ENCODE peak calls at places on chromosomes 12 and 14, in ten cellular contexts. Z is Peyer's patch, G is adrenal gland, C is heart right ventricle, B is fibroblast of lung, V is transverse colon, D is testis, I is astrocyte, Y is neural progenitor cell, T is aorta. X is an unnamed sample.
A peak's percentile ranks its signal among the peaks of the same experiment; 100 is the strongest.

GRCh38 chr12:645563-646071 is 17.6 kb downstream of the NINJ2 start:
- DNase-seq in C (no peak), T (no peak), B (peak; percentile 64), D (peak; percentile 93), G (peak; percentile 77), V (no peak), Z (no peak), I (peak; percentile 50), Y (no peak), X (no peak)

GRCh38 chr12:14393736-14394135 is 28.3 kb downstream of the ATF7IP start:
- DNase-seq in V (no peak), Z (no peak), D (no peak), C (no peak), B (peak; percentile 74), T (no peak), G (no peak), Y (no peak), I (peak; percentile 64), X (no peak)

GRCh38 chr12:46915082-46915481 is 89.3 kb upstream of the SLC38A4 start:
- DNase-seq in Z (no peak), G (peak; percentile 43), I (peak; percentile 92), B (peak; percentile 93), D (no peak), C (no peak), V (no peak), T (no peak), Y (no peak), X (peak; percentile 72)

GRCh38 chr12:7940906-7941305 is 4.9 kb upstream of the SLC2A3 start:
- DNase-seq in B (no peak), D (no peak), V (no peak), C (no peak), I (no peak), Y (no peak), G (no peak), T (no peak), Z (no peak), X (no peak)

GRCh38 chr12:14395059-14395778 is 29.7 kb downstream of the ATF7IP start:
- DNase-seq in C (no peak), V (no peak), G (no peak), B (no peak), T (no peak), D (no peak), Z (no peak), I (no peak), Y (no peak), X (no peak)

GRCh38 chr14:67680121-67680602 is 5.7 kb upstream of the VTI1B start:
- DNase-seq in D (no peak), G (no peak), C (no peak), Z (no peak), T (no peak), I (peak; percentile 85), B (peak; percentile 88), Y (no peak), V (no peak), X (no peak)

GRCh38 chr12:9113296-9113986 is 2.3 kb downstream of the A2M start:
- DNase-seq in I (no peak), C (no peak), D (no peak), T (no peak), G (no peak), Z (no peak), B (no peak), V (no peak), Y (no peak), X (no peak)

GRCh38 chr14:78254911-78255431 is 84.8 kb downstream of the NRXN3 start:
- DNase-seq in V (no peak), B (peak; percentile 98), I (peak; percentile 98), Y (no peak), G (no peak), C (no peak), D (no peak), T (no peak), Z (no peak), X (peak; percentile 16)

GRCh38 chr12:34600592-34601462 is 578.5 kb downstream of the ALG10 start:
- DNase-seq in C (no peak), Z (no peak), G (no peak), I (no peak), B (no peak), D (no peak), Y (no peak), V (no peak), T (peak; percentile 57), X (no peak)

GRCh38 chr14:103923863-103924262 is 4.4 kb upstream of the TDRD9 start:
- DNase-seq in T (no peak), B (no peak), Z (no peak), V (no peak), D (no peak), G (no peak), I (no peak), Y (no peak), C (peak; percentile 46), X (no peak)

GRCh38 chr14:92794961-92795360 is 856 bp downstream of the GOLGA5 start:
- DNase-seq in G (no peak), Z (no peak), V (no peak), T (no peak), C (no peak), I (no peak), D (no peak), B (no peak), Y (no peak), X (no peak)

GRCh38 chr12:54723653-54724256 is 75.6 kb upstream of the DCD start:
- DNase-seq in V (no peak), Z (no peak), G (no peak), C (no peak), D (no peak), B (peak; percentile 0), T (no peak), Y (peak; percentile 34), I (no peak), X (peak; percentile 37)

GRCh38 chr12:89492883-89493282 is 31.7 kb downstream of the GALNT4 start:
- DNase-seq in D (no peak), Y (no peak), V (peak; percentile 67), B (no peak), G (no peak), C (no peak), T (no peak), I (no peak), Z (no peak), X (no peak)

DNA sequence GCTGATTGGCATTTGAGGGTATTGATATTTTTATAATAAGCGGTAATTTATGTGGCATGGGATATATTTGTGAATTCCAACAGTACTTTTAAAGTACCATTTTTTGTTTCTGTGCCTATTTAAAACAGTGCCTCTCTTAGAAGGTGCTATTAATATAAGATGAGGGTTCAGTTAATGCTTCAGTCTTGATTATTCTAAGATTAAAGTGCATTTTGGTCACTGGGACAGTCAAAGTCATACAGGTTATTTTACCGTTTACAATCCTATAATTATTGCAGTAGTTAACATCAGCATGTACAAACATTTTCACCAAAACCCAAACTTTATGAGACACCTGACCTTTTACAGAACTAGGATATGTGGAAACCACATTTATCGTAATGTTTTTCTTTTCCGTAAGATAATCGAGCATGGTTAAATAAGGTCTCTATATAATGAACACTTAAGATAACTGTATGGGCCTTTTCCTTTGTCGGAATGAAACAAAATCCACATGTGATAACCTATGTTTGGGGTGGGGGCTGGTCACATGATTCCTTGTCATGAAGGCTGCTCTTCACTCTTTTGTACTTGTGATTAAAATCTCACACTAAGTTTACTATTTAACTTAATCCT is 37.7 kb upstream of the DNM1L start:
- DNase-seq in C (no peak), Z (no peak), G (no peak), T (no peak), I (no peak), D (no peak), B (no peak), V (no peak), Y (no peak), X (no peak)
- H3K36me3 ChIP-seq in C (peaks cover 25% of the 10 kb centered on the region), Z (peaks cover 75% of the 10 kb centered on the region), G (no peaks in the 10 kb centered on the region), T (peaks cover 6% of the 10 kb centered on the region), I (peaks cover 9% of the 10 kb centered on the region), D (no peaks in the 10 kb centered on the region), B (no peaks in the 10 kb centered on the region), V (peaks cover 41% of the 10 kb centered on the region), Y (peaks cover 17% of the 10 kb centered on the region), X (peaks cover 33% of the 10 kb centered on the region)

GRCh38 chr14:69695664-69696527 is 71.0 kb upstream of the SRSF5 start:
- DNase-seq in B (peak; percentile 65), V (peak; percentile 76), T (no peak), G (no peak), C (no peak), Y (peak; percentile 78), D (no peak), Z (peak; percentile 66), I (peak; percentile 50), X (no peak)
- H3K27ac ChIP-seq in B (no peak overlapping the region), V (peak overlapping the region; percentile 91), T (no peak overlapping the region), G (peak overlapping the region; percentile 86), C (peak overlapping the region; percentile 65), Y (peak overlapping the region; percentile 54), D (peak overlapping the region; percentile 70), Z (peak overlapping the region; percentile 89), I (no peak overlapping the region), X (no peak overlapping the region)

GRCh38 chr14:73168274-73168673 is 32.0 kb downstream of the PSEN1 start:
- DNase-seq in D (no peak), Z (no peak), B (no peak), I (no peak), G (no peak), T (no peak), Y (no peak), C (no peak), V (no peak), X (no peak)

GRCh38 chr14:73166399-73166798 is 30.1 kb downstream of the PSEN1 start:
- DNase-seq in Z (no peak), Y (no peak), I (no peak), B (no peak), D (no peak), T (no peak), C (no peak), V (no peak), G (no peak), X (no peak)

GRCh38 chr14:73170686-73171085 is 34.4 kb downstream of the PSEN1 start:
- DNase-seq in Y (no peak), G (no peak), B (no peak), Z (no peak), T (no peak), V (no peak), C (no peak), D (no peak), I (no peak), X (no peak)

GRCh38 chr14:73168691-73169090 is 32.4 kb downstream of the PSEN1 start:
- DNase-seq in I (no peak), D (no peak), T (no peak), Z (no peak), B (no peak), C (no peak), Y (no peak), G (no peak), V (no peak), X (no peak)

DNA sequence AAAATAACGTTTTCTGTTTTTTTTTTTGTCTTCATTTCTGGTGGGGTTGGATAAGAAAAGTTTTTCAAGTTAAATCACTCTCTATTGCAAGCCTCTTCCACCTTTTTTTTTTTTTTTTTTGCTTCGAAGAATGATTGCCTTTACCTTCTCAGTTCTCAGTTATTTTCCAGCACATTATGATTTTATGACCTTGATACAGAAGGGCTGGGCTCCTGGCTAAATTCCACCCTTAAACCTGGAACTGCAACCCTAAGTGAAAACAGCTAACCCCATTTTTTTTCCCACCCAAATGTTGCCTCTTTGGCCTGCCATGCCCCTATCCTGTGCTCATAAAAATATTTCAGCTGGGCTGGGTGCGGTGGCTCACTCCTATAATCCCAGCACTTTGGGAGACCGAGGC is 31.4 kb downstream of the PSEN1 start:
- DNase-seq in C (no peak), Y (no peak), B (no peak), T (no peak), Z (no peak), D (no peak), G (no peak), V (peak; percentile 30), I (no peak), X (no peak)
- H3K36me3 ChIP-seq in C (peaks cover 35% of the 10 kb centered on the region), Y (no peaks in the 10 kb centered on the region), B (no peaks in the 10 kb centered on the region), T (peaks cover 5% of the 10 kb centered on the region), Z (peaks cover 83% of the 10 kb centered on the region), D (no peaks in the 10 kb centered on the region), G (no peaks in the 10 kb centered on the region), V (peaks cover 45% of the 10 kb centered on the region), I (peaks cover 17% of the 10 kb centered on the region), X (no peaks in the 10 kb centered on the region)

GRCh38 chr14:95310635-95311380 is 8.9 kb downstream of the CLMN start:
- DNase-seq in B (no peak), V (peak; percentile 62), D (no peak), I (no peak), T (peak; percentile 54), Y (no peak), C (no peak), G (no peak), Z (no peak), X (no peak)
- H3K27ac ChIP-seq in B (no peak overlapping the region), V (peak overlapping the region; percentile 4), D (no peak overlapping the region), I (no peak overlapping the region), T (no peak overlapping the region), Y (no peak overlapping the region), C (peak overlapping the region; percentile 3), G (no peak overlapping the region), Z (no peak overlapping the region), X (no peak overlapping the region)